ENCODE peak calls at places on chromosomes 13 and 19, in eight cellular contexts. O, A, I, W, K, X, M and H are unnamed samples.

GRCh38 chr19:6465663-6466062 is 1.6 kb downstream of the CRB3 start:
- DNase-seq in O (no peak), A (no peak), I (no peak), W (no peak), K (no peak), X (no peak), M (no peak), H (no peak)

GRCh38 chr13:68380041-68380973 is 1150.2 kb upstream of the PCDH9 start:
- DNase-seq in O (no peak), A (no peak), I (no peak), W (no peak), K (no peak), X (no peak), M (no peak), H (no peak)

GRCh38 chr13:90968510-90968909 is 379.0 kb upstream of the MIR17HG start:
- DNase-seq in O (peak; percentile 2), A (no peak), I (no peak), W (peak; percentile 70), K (peak; percentile 20), X (no peak), M (peak; percentile 25), H (peak; percentile 61)

GRCh38 chr19:15403151-15403531 is 15.6 kb downstream of the AKAP8L start:
- DNase-seq in O (no peak), A (no peak), I (no peak), W (no peak), K (no peak), X (no peak), M (no peak), H (no peak)

GRCh38 chr13:76823969-76824368 is 62.2 kb downstream of the KCTD12 start:
- DNase-seq in O (no peak), A (no peak), I (no peak), W (no peak), K (no peak), X (no peak), M (peak; percentile 50), H (no peak)

GRCh38 chr13:41905600-41906254 is 55.2 kb downstream of the VWA8 start:
- DNase-seq in O (peak; percentile 68), A (no peak), I (peak; percentile 31), W (peak; percentile 75), K (peak; percentile 68), X (no peak), M (peak; percentile 65), H (peak; percentile 75)

GRCh38 chr13:84896128-84896527 is 903.1 kb downstream of the SLITRK6 start:
- DNase-seq in O (peak; percentile 38), A (no peak), I (peak; percentile 26), W (peak; percentile 75), K (peak; percentile 80), X (no peak), M (peak; percentile 37), H (peak; percentile 91)

GRCh38 chr19:16627194-16627927 is 643 bp downstream of the MED26 start:
- DNase-seq in O (peak; percentile 22), A (no peak), I (peak; percentile 33), W (peak; percentile 69), K (peak; percentile 3), X (no peak), M (no peak), H (peak; percentile 67)

GRCh38 chr13:99228737-99229691 is 28.4 kb downstream of the UBAC2 start:
- DNase-seq in O (peak; percentile 78), A (no peak), I (peak; percentile 62), W (peak; percentile 95), K (peak; percentile 36), X (peak; percentile 57), M (peak; percentile 29), H (peak; percentile 99)